ENCODE peak calls at places on chromosomes 5 and 9, in ten cellular contexts. One of them, this sample, is unnamed. For H3K4me1, the result is how much of the 10 kb centered on the place peaks cover.

GRCh38 chr5:8019719-8020218 is 150.8 kb downstream of the MTRR start:
- DNase-seq in heart left ventricle: no peak
- DNase-seq in tibial nerve: no peak
- DNase-seq in IMR-90: no peak
- DNase-seq in mesendoderm: no peak
- DNase-seq in endothelial cell of umbilical vein: no peak
- DNase-seq in HepG2: no peak
- DNase-seq in testis: no peak
- DNase-seq in fibroblast of lung: no peak
- DNase-seq in left lung: no peak
- DNase-seq in this sample: no peak

GRCh38 chr9:107569171-107569570 is 79.6 kb upstream of the KLF4 start:
- DNase-seq in mesendoderm: no peak
- DNase-seq in HepG2: no peak
- DNase-seq in endothelial cell of umbilical vein: peak
- DNase-seq in left lung: no peak
- DNase-seq in IMR-90: peak
- DNase-seq in tibial nerve: no peak
- DNase-seq in fibroblast of lung: peak
- DNase-seq in heart left ventricle: no peak
- DNase-seq in testis: no peak
- DNase-seq in this sample: no peak

GRCh38 chr9:21686738-21687137 is 115.7 kb upstream of the MTAP start:
- DNase-seq in heart left ventricle: no peak
- DNase-seq in HepG2: no peak
- DNase-seq in endothelial cell of umbilical vein: no peak
- DNase-seq in mesendoderm: no peak
- DNase-seq in fibroblast of lung: peak
- DNase-seq in testis: no peak
- DNase-seq in IMR-90: peak
- DNase-seq in left lung: no peak
- DNase-seq in tibial nerve: no peak
- DNase-seq in this sample: no peak

GRCh38 chr9:133112361-133113026 is 8.5 kb downstream of the RALGDS start:
- DNase-seq in IMR-90: no peak
- DNase-seq in endothelial cell of umbilical vein: no peak
- DNase-seq in heart left ventricle: peak
- DNase-seq in fibroblast of lung: no peak
- DNase-seq in tibial nerve: peak
- DNase-seq in HepG2: no peak
- DNase-seq in testis: no peak
- DNase-seq in left lung: peak
- DNase-seq in mesendoderm: no peak
- DNase-seq in this sample: peak

GRCh38 chr9:97895695-97896332 is 26.5 kb downstream of the TRMO start:
- DNase-seq in tibial nerve: no peak
- DNase-seq in testis: no peak
- DNase-seq in left lung: no peak
- DNase-seq in endothelial cell of umbilical vein: no peak
- DNase-seq in fibroblast of lung: no peak
- DNase-seq in heart left ventricle: no peak
- DNase-seq in HepG2: peak
- DNase-seq in mesendoderm: peak
- DNase-seq in IMR-90: peak
- DNase-seq in this sample: no peak

GRCh38 chr5:72394688-72395087 is 74.5 kb downstream of the PTCD2 start:
- DNase-seq in heart left ventricle: no peak
- DNase-seq in endothelial cell of umbilical vein: peak
- DNase-seq in HepG2: no peak
- DNase-seq in testis: peak
- DNase-seq in IMR-90: no peak
- DNase-seq in fibroblast of lung: peak
- DNase-seq in tibial nerve: no peak
- DNase-seq in left lung: no peak
- DNase-seq in mesendoderm: peak
- DNase-seq in this sample: no peak

GRCh38 chr5:153965102-153965645 is 73.5 kb downstream of the FAM114A2 start:
- DNase-seq in testis: peak
- DNase-seq in left lung: no peak
- DNase-seq in IMR-90: peak
- DNase-seq in endothelial cell of umbilical vein: peak
- DNase-seq in HepG2: peak
- DNase-seq in heart left ventricle: peak
- DNase-seq in fibroblast of lung: peak
- DNase-seq in tibial nerve: peak
- DNase-seq in mesendoderm: peak
- DNase-seq in this sample: peak

GRCh38 chr9:132114102-132114707 is 34.5 kb upstream of the MED27 start:
- DNase-seq in mesendoderm: peak
- DNase-seq in left lung: peak
- DNase-seq in testis: peak
- DNase-seq in IMR-90: peak
- DNase-seq in HepG2: peak
- DNase-seq in fibroblast of lung: peak
- DNase-seq in endothelial cell of umbilical vein: peak
- DNase-seq in heart left ventricle: peak
- DNase-seq in tibial nerve: peak
- DNase-seq in this sample: peak

GRCh38 chr9:96139592-96140251 is 162.3 kb downstream of the HSD17B3 start:
- DNase-seq in HepG2: no peak
- DNase-seq in testis: peak
- DNase-seq in heart left ventricle: peak
- DNase-seq in fibroblast of lung: peak
- DNase-seq in IMR-90: peak
- DNase-seq in left lung: peak
- DNase-seq in tibial nerve: peak
- DNase-seq in endothelial cell of umbilical vein: peak
- DNase-seq in mesendoderm: no peak
- DNase-seq in this sample: peak

GRCh38 chr5:147613359-147613758 is 103.5 kb upstream of the DPYSL3 start:
- DNase-seq in HepG2: no peak
- DNase-seq in tibial nerve: no peak
- DNase-seq in IMR-90: peak
- DNase-seq in endothelial cell of umbilical vein: no peak
- DNase-seq in testis: no peak
- DNase-seq in left lung: no peak
- DNase-seq in heart left ventricle: no peak
- DNase-seq in mesendoderm: no peak
- DNase-seq in fibroblast of lung: peak
- DNase-seq in this sample: no peak

GRCh38 chr5:57586649-57587048 is 104.0 kb upstream of the ACTBL2 start:
- DNase-seq in HepG2: no peak
- DNase-seq in tibial nerve: no peak
- DNase-seq in left lung: no peak
- DNase-seq in endothelial cell of umbilical vein: no peak
- DNase-seq in heart left ventricle: no peak
- DNase-seq in IMR-90: no peak
- DNase-seq in testis: no peak
- DNase-seq in mesendoderm: no peak
- DNase-seq in fibroblast of lung: no peak
- DNase-seq in this sample: no peak

GRCh38 chr5:180629703-180630382 is 19.6 kb downstream of the FLT4 start:
- DNase-seq in heart left ventricle: peak
- DNase-seq in endothelial cell of umbilical vein: no peak
- DNase-seq in left lung: no peak
- DNase-seq in HepG2: no peak
- DNase-seq in tibial nerve: no peak
- DNase-seq in fibroblast of lung: no peak
- DNase-seq in mesendoderm: no peak
- DNase-seq in IMR-90: no peak
- DNase-seq in testis: no peak
- DNase-seq in this sample: no peak

GRCh38 chr9:76761448-76761847 is 2.8 kb upstream of the PCA3 start:
- DNase-seq in HepG2: no peak
- DNase-seq in fibroblast of lung: no peak
- DNase-seq in endothelial cell of umbilical vein: peak
- DNase-seq in heart left ventricle: no peak
- DNase-seq in left lung: no peak
- DNase-seq in mesendoderm: no peak
- DNase-seq in testis: no peak
- DNase-seq in IMR-90: peak
- DNase-seq in tibial nerve: no peak
- DNase-seq in this sample: no peak

GRCh38 chr5:107092695-107093094 is 578.0 kb downstream of the EFNA5 start:
- DNase-seq in IMR-90: no peak
- DNase-seq in fibroblast of lung: peak
- DNase-seq in tibial nerve: no peak
- DNase-seq in testis: no peak
- DNase-seq in left lung: no peak
- DNase-seq in mesendoderm: no peak
- DNase-seq in heart left ventricle: no peak
- DNase-seq in endothelial cell of umbilical vein: no peak
- DNase-seq in HepG2: no peak
- DNase-seq in this sample: no peak

GRCh38 chr5:172853355-172853975 is 19.4 kb downstream of the ERGIC1 start:
- DNase-seq in heart left ventricle: no peak
- DNase-seq in fibroblast of lung: peak
- DNase-seq in testis: no peak
- DNase-seq in left lung: no peak
- DNase-seq in HepG2: no peak
- DNase-seq in tibial nerve: no peak
- DNase-seq in mesendoderm: peak
- DNase-seq in IMR-90: peak
- DNase-seq in endothelial cell of umbilical vein: no peak
- DNase-seq in this sample: no peak

DNA sequence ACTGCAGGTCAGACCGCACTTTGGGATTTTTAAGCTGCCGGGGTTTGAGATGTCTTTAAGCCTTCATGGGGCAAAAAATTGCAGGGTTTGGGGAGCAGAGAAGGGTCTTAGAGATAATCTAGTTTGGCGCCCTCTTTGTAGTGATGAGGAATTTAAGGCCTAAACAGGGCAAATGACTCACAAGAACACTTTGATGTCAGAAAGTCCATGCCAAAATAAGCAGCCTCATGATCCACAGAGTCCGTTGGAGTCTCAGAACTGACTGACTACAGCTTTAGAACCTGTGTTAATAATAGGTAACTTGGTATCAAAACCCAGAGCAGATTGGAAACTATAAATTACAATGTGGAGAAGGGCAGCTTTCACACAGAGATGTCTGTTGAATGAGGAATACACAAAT is 35.9 kb upstream of the PTGS1 start:
- DNase-seq in IMR-90: peak
- DNase-seq in endothelial cell of umbilical vein: peak
- DNase-seq in mesendoderm: no peak
- DNase-seq in left lung: no peak
- DNase-seq in tibial nerve: no peak
- DNase-seq in fibroblast of lung: peak
- DNase-seq in heart left ventricle: no peak
- DNase-seq in testis: no peak
- DNase-seq in HepG2: no peak
- DNase-seq in this sample: no peak
- H3K27ac ChIP-seq in IMR-90: no peak
- H3K27ac ChIP-seq in endothelial cell of umbilical vein: no peak
- H3K27ac ChIP-seq in mesendoderm: no peak
- H3K27ac ChIP-seq in left lung: no peak
- H3K27ac ChIP-seq in tibial nerve: no peak
- H3K27ac ChIP-seq in fibroblast of lung: no peak
- H3K27ac ChIP-seq in heart left ventricle: no peak
- H3K27ac ChIP-seq in testis: no peak
- H3K27ac ChIP-seq in HepG2: no peak
- H3K27ac ChIP-seq in this sample: no peak

DNA sequence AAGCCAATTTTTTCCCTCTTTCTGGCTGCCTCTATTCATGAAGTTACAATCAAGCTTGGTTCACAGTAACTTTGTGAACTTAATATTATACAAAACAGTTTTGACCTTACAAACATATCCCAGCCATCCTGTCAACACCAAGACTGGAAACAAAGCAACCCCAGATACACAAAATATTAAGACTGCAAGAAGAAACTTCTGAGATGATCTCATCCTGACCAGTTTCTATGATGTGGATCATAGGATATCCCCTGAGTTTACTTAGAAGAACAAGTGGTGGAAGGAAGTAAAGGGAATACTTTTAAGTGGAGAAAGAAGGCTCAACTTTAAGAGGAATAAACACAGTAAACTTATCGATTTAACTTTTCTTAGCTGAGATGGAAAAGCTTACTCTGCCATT is 28.3 kb upstream of the CER1 start:
- DNase-seq in testis: no peak
- DNase-seq in IMR-90: no peak
- DNase-seq in heart left ventricle: no peak
- DNase-seq in HepG2: no peak
- DNase-seq in tibial nerve: no peak
- DNase-seq in left lung: no peak
- DNase-seq in fibroblast of lung: no peak
- DNase-seq in endothelial cell of umbilical vein: peak
- DNase-seq in mesendoderm: no peak
- DNase-seq in this sample: no peak
- H3K4me3 ChIP-seq in testis: no peak
- H3K4me3 ChIP-seq in IMR-90: no peak
- H3K4me3 ChIP-seq in heart left ventricle: no peak
- H3K4me3 ChIP-seq in HepG2: no peak
- H3K4me3 ChIP-seq in tibial nerve: no peak
- H3K4me3 ChIP-seq in left lung: no peak
- H3K4me3 ChIP-seq in fibroblast of lung: no peak
- H3K4me3 ChIP-seq in endothelial cell of umbilical vein: no peak
- H3K4me3 ChIP-seq in mesendoderm: no peak
- H3K4me3 ChIP-seq in this sample: no peak

DNA sequence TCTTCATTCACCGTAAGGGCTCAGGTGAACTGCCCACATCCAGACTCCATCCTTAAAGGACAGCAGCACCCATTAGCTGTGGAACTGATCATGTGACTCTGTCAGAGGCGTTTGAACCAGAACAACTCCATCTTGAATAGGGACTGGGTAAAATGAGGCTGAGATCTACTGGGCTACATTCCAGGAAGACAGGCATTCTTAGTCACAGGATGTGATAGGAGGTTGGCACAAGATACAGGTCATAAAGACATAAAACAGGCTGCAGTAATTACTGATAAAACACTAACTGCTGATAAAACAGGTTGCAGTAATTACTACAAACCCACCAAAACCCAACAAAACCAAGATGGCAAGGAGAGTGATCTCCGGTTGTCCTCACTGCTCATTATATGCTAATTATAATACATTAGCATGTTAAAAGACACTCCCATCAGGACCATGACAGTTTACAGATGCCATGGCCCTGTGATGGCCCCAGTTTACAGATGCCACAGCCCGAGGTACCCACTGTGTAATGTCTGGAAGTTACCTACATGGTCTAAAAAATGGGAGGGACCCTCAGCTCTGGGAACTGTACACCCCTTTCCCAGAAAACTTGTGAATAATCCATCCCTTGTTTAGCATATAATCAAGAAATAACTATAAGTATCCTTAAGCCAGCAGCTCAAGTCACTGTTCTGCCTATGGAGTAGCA is 28.6 kb downstream of the BICD2 start:
- DNase-seq in fibroblast of lung: no peak
- DNase-seq in HepG2: no peak
- DNase-seq in testis: no peak
- DNase-seq in endothelial cell of umbilical vein: peak
- DNase-seq in tibial nerve: no peak
- DNase-seq in heart left ventricle: no peak
- DNase-seq in left lung: peak
- DNase-seq in mesendoderm: no peak
- DNase-seq in IMR-90: no peak
- DNase-seq in this sample: no peak
- H3K4me1 ChIP-seq in fibroblast of lung: under half
- H3K4me1 ChIP-seq in HepG2: under half
- H3K4me1 ChIP-seq in testis: under half
- H3K4me1 ChIP-seq in endothelial cell of umbilical vein: under half
- H3K4me1 ChIP-seq in tibial nerve: under half
- H3K4me1 ChIP-seq in heart left ventricle: half or more
- H3K4me1 ChIP-seq in left lung: under half
- H3K4me1 ChIP-seq in mesendoderm: under half
- H3K4me1 ChIP-seq in IMR-90: under half
- H3K4me1 ChIP-seq in this sample: under half

GRCh38 chr5:139335811-139336210 is 5.8 kb upstream of the PAIP2 start:
- DNase-seq in heart left ventricle: no peak
- DNase-seq in IMR-90: no peak
- DNase-seq in tibial nerve: no peak
- DNase-seq in testis: no peak
- DNase-seq in endothelial cell of umbilical vein: no peak
- DNase-seq in fibroblast of lung: no peak
- DNase-seq in left lung: no peak
- DNase-seq in HepG2: peak
- DNase-seq in mesendoderm: peak
- DNase-seq in this sample: no peak
- H3K27ac ChIP-seq in heart left ventricle: no peak
- H3K27ac ChIP-seq in IMR-90: no peak
- H3K27ac ChIP-seq in tibial nerve: no peak
- H3K27ac ChIP-seq in testis: no peak
- H3K27ac ChIP-seq in endothelial cell of umbilical vein: no peak
- H3K27ac ChIP-seq in fibroblast of lung: no peak
- H3K27ac ChIP-seq in left lung: no peak
- H3K27ac ChIP-seq in HepG2: no peak
- H3K27ac ChIP-seq in mesendoderm: no peak
- H3K27ac ChIP-seq in this sample: no peak

This sample was measured in uterus.